ENCODE peak calls at places on chromosomes 7 and 10, in eight cellular contexts. One of them, this sample, is unnamed.

GRCh38 chr7:38554586-38554985 is 76.6 kb downstream of the AMPH start:
- DNase-seq in neural progenitor cell: no peak
- DNase-seq in colonic mucosa: no peak
- DNase-seq in WERI-Rb-1: no peak
- DNase-seq in A549: no peak
- DNase-seq in lower lobe of right lung: no peak
- DNase-seq in GM23248: no peak
- DNase-seq in cardiac muscle cell: no peak
- DNase-seq in this sample: no peak

GRCh38 chr10:22550732-22551131 is 163.6 kb downstream of the PIP4K2A start:
- DNase-seq in neural progenitor cell: peak
- DNase-seq in colonic mucosa: peak
- DNase-seq in WERI-Rb-1: peak
- DNase-seq in A549: peak
- DNase-seq in lower lobe of right lung: peak
- DNase-seq in GM23248: peak
- DNase-seq in cardiac muscle cell: peak
- DNase-seq in this sample: peak

GRCh38 chr7:1227071-1227804 is 5.4 kb upstream of the UNCX start:
- DNase-seq in neural progenitor cell: peak
- DNase-seq in colonic mucosa: no peak
- DNase-seq in WERI-Rb-1: no peak
- DNase-seq in A549: no peak
- DNase-seq in lower lobe of right lung: no peak
- DNase-seq in GM23248: no peak
- DNase-seq in cardiac muscle cell: no peak
- DNase-seq in this sample: no peak

GRCh38 chr10:131095109-131095580 is 216.4 kb downstream of the TCERG1L start:
- DNase-seq in neural progenitor cell: no peak
- DNase-seq in colonic mucosa: no peak
- DNase-seq in WERI-Rb-1: no peak
- DNase-seq in A549: no peak
- DNase-seq in lower lobe of right lung: peak
- DNase-seq in GM23248: no peak
- DNase-seq in cardiac muscle cell: no peak
- DNase-seq in this sample: no peak

GRCh38 chr7:40057292-40057691 is 77.1 kb downstream of the MPLKIP start:
- DNase-seq in neural progenitor cell: no peak
- DNase-seq in colonic mucosa: peak
- DNase-seq in WERI-Rb-1: no peak
- DNase-seq in A549: no peak
- DNase-seq in lower lobe of right lung: no peak
- DNase-seq in GM23248: peak
- DNase-seq in cardiac muscle cell: peak
- DNase-seq in this sample: no peak

GRCh38 chr7:115274-115911 is 77.0 kb upstream of the FAM20C start:
- DNase-seq in neural progenitor cell: no peak
- DNase-seq in colonic mucosa: no peak
- DNase-seq in WERI-Rb-1: no peak
- DNase-seq in A549: no peak
- DNase-seq in lower lobe of right lung: no peak
- DNase-seq in GM23248: peak
- DNase-seq in cardiac muscle cell: peak
- DNase-seq in this sample: no peak

GRCh38 chr10:68403701-68404100 is 3.4 kb downstream of the RUFY2 start:
- DNase-seq in neural progenitor cell: no peak
- DNase-seq in colonic mucosa: no peak
- DNase-seq in WERI-Rb-1: peak
- DNase-seq in A549: no peak
- DNase-seq in lower lobe of right lung: no peak
- DNase-seq in GM23248: peak
- DNase-seq in cardiac muscle cell: no peak
- DNase-seq in this sample: no peak

GRCh38 chr10:110081914-110082313 is 74.1 kb downstream of the ADD3 start:
- DNase-seq in neural progenitor cell: no peak
- DNase-seq in colonic mucosa: no peak
- DNase-seq in WERI-Rb-1: no peak
- DNase-seq in A549: peak
- DNase-seq in lower lobe of right lung: no peak
- DNase-seq in GM23248: peak
- DNase-seq in cardiac muscle cell: peak
- DNase-seq in this sample: peak

GRCh38 chr10:86671419-86671818 is 3.1 kb downstream of the LDB3 start:
- DNase-seq in neural progenitor cell: no peak
- DNase-seq in colonic mucosa: peak
- DNase-seq in WERI-Rb-1: no peak
- DNase-seq in A549: no peak
- DNase-seq in lower lobe of right lung: no peak
- DNase-seq in GM23248: no peak
- DNase-seq in cardiac muscle cell: no peak
- DNase-seq in this sample: no peak

GRCh38 chr7:98771519-98772241 is 98.1 kb downstream of the TMEM130 start:
- DNase-seq in neural progenitor cell: peak
- DNase-seq in colonic mucosa: peak
- DNase-seq in WERI-Rb-1: no peak
- DNase-seq in A549: no peak
- DNase-seq in lower lobe of right lung: no peak
- DNase-seq in GM23248: peak
- DNase-seq in cardiac muscle cell: peak
- DNase-seq in this sample: peak

GRCh38 chr7:148318838-148319237 is 271.7 kb upstream of the C7orf33 start:
- DNase-seq in neural progenitor cell: no peak
- DNase-seq in colonic mucosa: no peak
- DNase-seq in WERI-Rb-1: no peak
- DNase-seq in A549: no peak
- DNase-seq in lower lobe of right lung: no peak
- DNase-seq in GM23248: no peak
- DNase-seq in cardiac muscle cell: no peak
- DNase-seq in this sample: no peak

GRCh38 chr10:116763440-116763839 is 21.1 kb upstream of the HSPA12A start:
- DNase-seq in neural progenitor cell: no peak
- DNase-seq in colonic mucosa: no peak
- DNase-seq in WERI-Rb-1: no peak
- DNase-seq in A549: no peak
- DNase-seq in lower lobe of right lung: no peak
- DNase-seq in GM23248: no peak
- DNase-seq in cardiac muscle cell: no peak
- DNase-seq in this sample: no peak

GRCh38 chr7:41711283-41712064 is 8.6 kb upstream of the INHBA start:
- DNase-seq in neural progenitor cell: peak
- DNase-seq in colonic mucosa: peak
- DNase-seq in WERI-Rb-1: peak
- DNase-seq in A549: no peak
- DNase-seq in lower lobe of right lung: peak
- DNase-seq in GM23248: peak
- DNase-seq in cardiac muscle cell: peak
- DNase-seq in this sample: no peak

GRCh38 chr10:60236869-60237524 is 152.7 kb downstream of the ANK3 start:
- DNase-seq in neural progenitor cell: no peak
- DNase-seq in colonic mucosa: peak
- DNase-seq in WERI-Rb-1: no peak
- DNase-seq in A549: no peak
- DNase-seq in lower lobe of right lung: peak
- DNase-seq in GM23248: peak
- DNase-seq in cardiac muscle cell: peak
- DNase-seq in this sample: no peak

GRCh38 chr7:142797799-142798377 is 27.1 kb downstream of the PRSS2 start:
- DNase-seq in neural progenitor cell: peak
- DNase-seq in colonic mucosa: no peak
- DNase-seq in WERI-Rb-1: no peak
- DNase-seq in A549: no peak
- DNase-seq in lower lobe of right lung: no peak
- DNase-seq in GM23248: peak
- DNase-seq in cardiac muscle cell: no peak
- DNase-seq in this sample: no peak

GRCh38 chr7:100171840-100172239 is 3.4 kb upstream of the GAL3ST4 start:
- DNase-seq in neural progenitor cell: no peak
- DNase-seq in colonic mucosa: no peak
- DNase-seq in WERI-Rb-1: no peak
- DNase-seq in A549: no peak
- DNase-seq in lower lobe of right lung: no peak
- DNase-seq in GM23248: no peak
- DNase-seq in cardiac muscle cell: no peak
- DNase-seq in this sample: no peak

GRCh38 chr10:98446656-98447221 is at the start of gene HPS1:
- DNase-seq in neural progenitor cell: peak
- DNase-seq in colonic mucosa: peak
- DNase-seq in WERI-Rb-1: no peak
- DNase-seq in A549: peak
- DNase-seq in lower lobe of right lung: peak
- DNase-seq in GM23248: peak
- DNase-seq in cardiac muscle cell: peak
- DNase-seq in this sample: peak

GRCh38 chr10:112613620-112614019 is 166.6 kb downstream of the VTI1A start:
- DNase-seq in neural progenitor cell: no peak
- DNase-seq in colonic mucosa: no peak
- DNase-seq in WERI-Rb-1: no peak
- DNase-seq in A549: no peak
- DNase-seq in lower lobe of right lung: no peak
- DNase-seq in GM23248: no peak
- DNase-seq in cardiac muscle cell: no peak
- DNase-seq in this sample: no peak

GRCh38 chr7:158010956-158011698 is 576.5 kb downstream of the PTPRN2 start:
- DNase-seq in neural progenitor cell: no peak
- DNase-seq in colonic mucosa: no peak
- DNase-seq in WERI-Rb-1: no peak
- DNase-seq in A549: no peak
- DNase-seq in lower lobe of right lung: no peak
- DNase-seq in GM23248: no peak
- DNase-seq in cardiac muscle cell: no peak
- DNase-seq in this sample: no peak

GRCh38 chr10:103803941-103804340 is 51.4 kb downstream of the SH3PXD2A start:
- DNase-seq in neural progenitor cell: no peak
- DNase-seq in colonic mucosa: no peak
- DNase-seq in WERI-Rb-1: peak
- DNase-seq in A549: no peak
- DNase-seq in lower lobe of right lung: no peak
- DNase-seq in GM23248: no peak
- DNase-seq in cardiac muscle cell: no peak
- DNase-seq in this sample: no peak

GRCh38 chr10:124524991-124525653 is 63.5 kb downstream of the LHPP start:
- DNase-seq in neural progenitor cell: no peak
- DNase-seq in colonic mucosa: no peak
- DNase-seq in WERI-Rb-1: no peak
- DNase-seq in A549: no peak
- DNase-seq in lower lobe of right lung: peak
- DNase-seq in GM23248: peak
- DNase-seq in cardiac muscle cell: peak
- DNase-seq in this sample: peak

GRCh38 chr10:83612050-83612449 is 527.3 kb upstream of the GHITM start:
- DNase-seq in neural progenitor cell: no peak
- DNase-seq in colonic mucosa: no peak
- DNase-seq in WERI-Rb-1: no peak
- DNase-seq in A549: no peak
- DNase-seq in lower lobe of right lung: no peak
- DNase-seq in GM23248: no peak
- DNase-seq in cardiac muscle cell: peak
- DNase-seq in this sample: peak

GRCh38 chr7:28405662-28406061 is 6.7 kb upstream of the CREB5 start:
- DNase-seq in neural progenitor cell: no peak
- DNase-seq in colonic mucosa: no peak
- DNase-seq in WERI-Rb-1: no peak
- DNase-seq in A549: no peak
- DNase-seq in lower lobe of right lung: no peak
- DNase-seq in GM23248: peak
- DNase-seq in cardiac muscle cell: peak
- DNase-seq in this sample: no peak

GRCh38 chr7:7265676-7266075 is 83.3 kb downstream of the C1GALT1 start:
- DNase-seq in neural progenitor cell: no peak
- DNase-seq in colonic mucosa: no peak
- DNase-seq in WERI-Rb-1: no peak
- DNase-seq in A549: no peak
- DNase-seq in lower lobe of right lung: no peak
- DNase-seq in GM23248: no peak
- DNase-seq in cardiac muscle cell: no peak
- DNase-seq in this sample: no peak

GRCh38 chr7:151271699-151272355 is 23.3 kb upstream of the SMARCD3 start:
- DNase-seq in neural progenitor cell: no peak
- DNase-seq in colonic mucosa: peak
- DNase-seq in WERI-Rb-1: no peak
- DNase-seq in A549: no peak
- DNase-seq in lower lobe of right lung: peak
- DNase-seq in GM23248: peak
- DNase-seq in cardiac muscle cell: peak
- DNase-seq in this sample: no peak

GRCh38 chr10:31157125-31157983 is 125.7 kb upstream of the ZNF438 start:
- DNase-seq in neural progenitor cell: no peak
- DNase-seq in colonic mucosa: no peak
- DNase-seq in WERI-Rb-1: no peak
- DNase-seq in A549: no peak
- DNase-seq in lower lobe of right lung: no peak
- DNase-seq in GM23248: peak
- DNase-seq in cardiac muscle cell: peak
- DNase-seq in this sample: peak

GRCh38 chr7:142263598-142264380 is 5.9 kb upstream of the PRSS58 start:
- DNase-seq in neural progenitor cell: no peak
- DNase-seq in colonic mucosa: no peak
- DNase-seq in WERI-Rb-1: no peak
- DNase-seq in A549: no peak
- DNase-seq in lower lobe of right lung: no peak
- DNase-seq in GM23248: peak
- DNase-seq in cardiac muscle cell: peak
- DNase-seq in this sample: no peak

GRCh38 chr7:127390186-127390816 is 2.2 kb downstream of the ZNF800 start:
- DNase-seq in neural progenitor cell: no peak
- DNase-seq in colonic mucosa: no peak
- DNase-seq in WERI-Rb-1: no peak
- DNase-seq in A549: no peak
- DNase-seq in lower lobe of right lung: no peak
- DNase-seq in GM23248: no peak
- DNase-seq in cardiac muscle cell: no peak
- DNase-seq in this sample: no peak
- H3K4me3 ChIP-seq in neural progenitor cell: no peak
- H3K4me3 ChIP-seq in colonic mucosa: no peak
- H3K4me3 ChIP-seq in WERI-Rb-1: no peak
- H3K4me3 ChIP-seq in A549: no peak
- H3K4me3 ChIP-seq in lower lobe of right lung: no peak
- H3K4me3 ChIP-seq in GM23248: peak
- H3K4me3 ChIP-seq in cardiac muscle cell: no peak
- H3K4me3 ChIP-seq in this sample: no peak

GRCh38 chr10:71223365-71224058 is 11.1 kb downstream of the UNC5B start:
- DNase-seq in neural progenitor cell: no peak
- DNase-seq in colonic mucosa: no peak
- DNase-seq in WERI-Rb-1: no peak
- DNase-seq in A549: no peak
- DNase-seq in lower lobe of right lung: no peak
- DNase-seq in GM23248: no peak
- DNase-seq in cardiac muscle cell: no peak
- DNase-seq in this sample: no peak
- H3K27ac ChIP-seq in neural progenitor cell: no peak
- H3K27ac ChIP-seq in colonic mucosa: no peak
- H3K27ac ChIP-seq in WERI-Rb-1: peak
- H3K27ac ChIP-seq in A549: no peak
- H3K27ac ChIP-seq in lower lobe of right lung: no peak
- H3K27ac ChIP-seq in GM23248: no peak
- H3K27ac ChIP-seq in cardiac muscle cell: peak
- H3K27ac ChIP-seq in this sample: no peak

GRCh38 chr7:27367930-27368549 is 125.4 kb downstream of the EVX1 start:
- DNase-seq in neural progenitor cell: no peak
- DNase-seq in colonic mucosa: no peak
- DNase-seq in WERI-Rb-1: no peak
- DNase-seq in A549: no peak
- DNase-seq in lower lobe of right lung: no peak
- DNase-seq in GM23248: no peak
- DNase-seq in cardiac muscle cell: no peak
- DNase-seq in this sample: no peak
- H3K4me3 ChIP-seq in neural progenitor cell: no peak
- H3K4me3 ChIP-seq in colonic mucosa: no peak
- H3K4me3 ChIP-seq in WERI-Rb-1: no peak
- H3K4me3 ChIP-seq in A549: no peak
- H3K4me3 ChIP-seq in lower lobe of right lung: no peak
- H3K4me3 ChIP-seq in GM23248: no peak
- H3K4me3 ChIP-seq in cardiac muscle cell: no peak
- H3K4me3 ChIP-seq in this sample: no peak

GRCh38 chr10:59190332-59190731 is 13.9 kb downstream of the PHYHIPL start:
- DNase-seq in neural progenitor cell: no peak
- DNase-seq in colonic mucosa: no peak
- DNase-seq in WERI-Rb-1: no peak
- DNase-seq in A549: no peak
- DNase-seq in lower lobe of right lung: no peak
- DNase-seq in GM23248: no peak
- DNase-seq in cardiac muscle cell: no peak
- DNase-seq in this sample: no peak
- H3K27ac ChIP-seq in neural progenitor cell: no peak
- H3K27ac ChIP-seq in colonic mucosa: no peak
- H3K27ac ChIP-seq in WERI-Rb-1: no peak
- H3K27ac ChIP-seq in A549: no peak
- H3K27ac ChIP-seq in lower lobe of right lung: no peak
- H3K27ac ChIP-seq in GM23248: no peak
- H3K27ac ChIP-seq in cardiac muscle cell: no peak
- H3K27ac ChIP-seq in this sample: no peak

This sample was measured in SJSA1.